ENCODE peak calls at places on chromosomes 13 and 19, in eight cellular contexts. C is thoracic aorta, H is IMR-90, T is endodermal cell, G is tibial artery, X is ovary, B is uterus, L is cardiac muscle cell. P is an unnamed sample.

GRCh38 chr13:106173346-106173745 is 362.1 kb downstream of the EFNB2 start:
- DNase-seq in C (no peak), H (no peak), T (no peak), G (no peak), X (no peak), B (no peak), L (no peak), P (no peak)

GRCh38 chr19:54154603-54155345 is 4.7 kb downstream of the LENG1 start:
- DNase-seq in C (no peak), H (no peak), T (no peak), G (no peak), X (peak; percentile 32), B (no peak), L (no peak), P (no peak)

GRCh38 chr13:41746259-41746658 is 214.7 kb downstream of the VWA8 start:
- DNase-seq in C (no peak), H (peak; percentile 79), T (no peak), G (no peak), X (no peak), B (no peak), L (no peak), P (no peak)

GRCh38 chr19:29587518-29587986 is 18.5 kb upstream of the POP4 start:
- DNase-seq in C (no peak), H (peak; percentile 38), T (no peak), G (no peak), X (no peak), B (no peak), L (no peak), P (no peak)

GRCh38 chr19:47406711-47407416 is 12.5 kb downstream of the MEIS3 start:
- DNase-seq in C (no peak), H (no peak), T (peak; percentile 87), G (no peak), X (no peak), B (no peak), L (peak; percentile 84), P (no peak)

GRCh38 chr13:97212540-97213146 is 9.5 kb upstream of the MBNL2 start:
- DNase-seq in C (no peak), H (peak; percentile 49), T (peak; percentile 67), G (no peak), X (no peak), B (no peak), L (no peak), P (peak; percentile 37)

GRCh38 chr13:41465215-41465907 is 8.0 kb downstream of the RGCC start:
- DNase-seq in C (no peak), H (peak; percentile 94), T (no peak), G (peak; percentile 64), X (no peak), B (no peak), L (no peak), P (no peak)

GRCh38 chr13:33123066-33123940 is 107.1 kb downstream of the KL start:
- DNase-seq in C (no peak), H (peak; percentile 53), T (no peak), G (peak; percentile 71), X (no peak), B (no peak), L (peak; percentile 45), P (peak; percentile 20)

GRCh38 chr13:91359566-91359965 is 12.1 kb downstream of the MIR17HG start:
- DNase-seq in C (no peak), H (no peak), T (no peak), G (no peak), X (no peak), B (no peak), L (no peak), P (no peak)

GRCh38 chr13:31773538-31773937 is 34.2 kb downstream of the RXFP2 start:
- DNase-seq in C (no peak), H (peak; percentile 91), T (no peak), G (no peak), X (no peak), B (no peak), L (no peak), P (no peak)

GRCh38 chr13:21164631-21165030 is 11.7 kb downstream of the SKA3 start:
- DNase-seq in C (no peak), H (peak; percentile 54), T (no peak), G (no peak), X (no peak), B (no peak), L (no peak), P (no peak)

GRCh38 chr13:113860051-113860471 is 3.8 kb downstream of the GAS6 start:
- DNase-seq in C (no peak), H (no peak), T (peak; percentile 74), G (no peak), X (peak; percentile 5), B (no peak), L (no peak), P (no peak)

GRCh38 chr19:58279042-58279924 is 528 bp downstream of the ZNF8 start:
- DNase-seq in C (peak; percentile 40), H (peak; percentile 51), T (peak; percentile 89), G (peak; percentile 65), X (peak; percentile 77), B (peak; percentile 73), L (peak; percentile 92), P (peak; percentile 65)

GRCh38 chr13:43464578-43465264 is 322.1 kb downstream of the ENOX1 start:
- DNase-seq in C (no peak), H (no peak), T (no peak), G (no peak), X (no peak), B (no peak), L (no peak), P (no peak)

GRCh38 chr13:27359203-27359821 is 65.1 kb upstream of the GTF3A start:
- DNase-seq in C (no peak), H (peak; percentile 73), T (peak; percentile 89), G (peak; percentile 49), X (peak; percentile 70), B (peak; percentile 45), L (peak; percentile 77), P (peak; percentile 76)

GRCh38 chr19:10110076-10110971 is 1.2 kb upstream of the P2RY11 start:
- DNase-seq in C (no peak), H (no peak), T (no peak), G (no peak), X (no peak), B (no peak), L (no peak), P (no peak)

GRCh38 chr19:35018379-35018778 is 11.9 kb upstream of the SCN1B start:
- DNase-seq in C (no peak), H (no peak), T (no peak), G (no peak), X (no peak), B (no peak), L (no peak), P (no peak)

GRCh38 chr13:100506154-100506553 is 82.4 kb downstream of the GGACT start:
- DNase-seq in C (no peak), H (no peak), T (no peak), G (no peak), X (no peak), B (no peak), L (no peak), P (no peak)

GRCh38 chr13:82136880-82137279 is 1745.4 kb downstream of the SLITRK1 start:
- DNase-seq in C (no peak), H (no peak), T (no peak), G (no peak), X (no peak), B (no peak), L (no peak), P (no peak)

GRCh38 chr19:30906871-30907270 is 442.4 kb downstream of the TSHZ3 start:
- DNase-seq in C (no peak), H (no peak), T (no peak), G (no peak), X (no peak), B (no peak), L (no peak), P (no peak)

GRCh38 chr13:79491715-79492114 is 10.8 kb downstream of the NDFIP2 start:
- DNase-seq in C (no peak), H (peak; percentile 71), T (no peak), G (no peak), X (no peak), B (no peak), L (no peak), P (no peak)

GRCh38 chr19:5958074-5958850 is 19.7 kb downstream of the RANBP3 start:
- DNase-seq in C (no peak), H (no peak), T (no peak), G (no peak), X (no peak), B (no peak), L (no peak), P (no peak)
- H3K4me1 ChIP-seq in C (peaks cover 44% of the 10 kb centered on the region), H (peaks cover 53% of the 10 kb centered on the region), T (peaks cover 2% of the 10 kb centered on the region), G (peaks cover 45% of the 10 kb centered on the region), X (peaks cover 40% of the 10 kb centered on the region), B (peaks cover 12% of the 10 kb centered on the region), L (peaks cover 86% of the 10 kb centered on the region), P (peaks cover 97% of the 10 kb centered on the region)

GRCh38 chr19:40682431-40682964 is 8.0 kb downstream of the NUMBL start:
- DNase-seq in C (no peak), H (no peak), T (no peak), G (no peak), X (no peak), B (no peak), L (no peak), P (no peak)
- H3K36me3 ChIP-seq in C (peaks cover 79% of the 10 kb centered on the region), H (peaks cover 74% of the 10 kb centered on the region), T (peaks cover 66% of the 10 kb centered on the region), G (peaks cover 97% of the 10 kb centered on the region), X (no peaks in the 10 kb centered on the region), B (no peaks in the 10 kb centered on the region), L (peaks cover 13% of the 10 kb centered on the region), P (no peaks in the 10 kb centered on the region)

GRCh38 chr19:43762814-43763213 is 8.1 kb upstream of the SMG9 start:
- DNase-seq in C (no peak), H (no peak), T (no peak), G (no peak), X (no peak), B (no peak), L (no peak), P (no peak)

GRCh38 chr19:43765109-43765876 is 10.5 kb upstream of the SMG9 start:
- DNase-seq in C (peak; percentile 44), H (peak; percentile 97), T (peak; percentile 67), G (peak; percentile 77), X (peak; percentile 38), B (peak; percentile 30), L (no peak), P (peak; percentile 27)

GRCh38 chr19:43763473-43763939 is 8.7 kb upstream of the SMG9 start:
- DNase-seq in C (no peak), H (peak; percentile 45), T (no peak), G (no peak), X (no peak), B (no peak), L (no peak), P (no peak)

GRCh38 chr19:43759515-43759914 is 4.8 kb upstream of the SMG9 start:
- DNase-seq in C (no peak), H (peak; percentile 55), T (peak; percentile 62), G (no peak), X (no peak), B (no peak), L (no peak), P (no peak)

DNA sequence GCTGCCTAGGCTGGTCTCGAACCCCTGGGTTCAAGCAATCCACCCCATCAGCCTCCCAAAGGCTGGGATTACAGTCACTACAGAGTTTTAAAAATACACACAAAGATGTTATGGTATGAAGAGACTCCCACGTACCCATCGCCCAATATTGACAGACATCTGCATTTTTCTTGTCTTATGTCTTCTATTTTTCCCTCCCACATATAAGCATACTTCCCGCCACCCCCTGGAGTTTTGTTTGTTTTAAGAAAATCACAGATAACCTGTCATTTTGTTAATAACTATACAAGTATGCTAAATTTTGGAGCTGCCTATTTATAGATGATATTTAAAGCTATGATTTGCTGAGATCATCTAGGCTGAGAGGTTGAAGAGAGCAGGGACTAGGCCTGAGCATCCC is 6.2 kb upstream of the SMG9 start:
- DNase-seq in C (no peak), H (peak; percentile 37), T (no peak), G (no peak), X (no peak), B (no peak), L (no peak), P (no peak)
- H3K4me1 ChIP-seq in C (peaks cover 15% of the 10 kb centered on the region), H (peaks cover 22% of the 10 kb centered on the region), T (no peaks in the 10 kb centered on the region), G (peaks cover 7% of the 10 kb centered on the region), X (no peaks in the 10 kb centered on the region), B (no peaks in the 10 kb centered on the region), L (no peaks in the 10 kb centered on the region), P (peaks cover under 1% of the 10 kb centered on the region)

GRCh38 chr19:14393303-14393702 is 12.1 kb downstream of the ADGRE5 start:
- DNase-seq in C (no peak), H (no peak), T (peak; percentile 72), G (no peak), X (no peak), B (no peak), L (no peak), P (no peak)
- H3K36me3 ChIP-seq in C (peaks cover 57% of the 10 kb centered on the region), H (peaks cover 11% of the 10 kb centered on the region), T (no peaks in the 10 kb centered on the region), G (peaks cover 79% of the 10 kb centered on the region), X (no peaks in the 10 kb centered on the region), B (no peaks in the 10 kb centered on the region), L (no peaks in the 10 kb centered on the region), P (no peaks in the 10 kb centered on the region)